ENCODE peak calls at places on chromosomes 6 and 20, in six cellular contexts. F is stomach, N is right atrium auricular region, M is HepG2, A is testis, E is sigmoid colon. W is an unnamed sample. For H3K4me1, the result is how much of the 10 kb centered on the place peaks cover.

GRCh38 chr6:137709424-137710281 is 157.4 kb upstream of the TNFAIP3 start:
- DNase-seq in F (no peak), N (no peak), M (no peak), A (no peak), E (no peak), W (no peak)

GRCh38 chr6:31971279-31971992 is 502 bp downstream of the DXO start:
- DNase-seq in F (no peak), N (no peak), M (no peak), A (no peak), E (peak), W (no peak)

GRCh38 chr20:5705827-5706226 is 44.4 kb upstream of the SHLD1 start:
- DNase-seq in F (no peak), N (no peak), M (no peak), A (no peak), E (no peak), W (no peak)

GRCh38 chr6:137271245-137272183 is 52.3 kb upstream of the IFNGR1 start:
- DNase-seq in F (no peak), N (no peak), M (peak), A (no peak), E (no peak), W (peak)

GRCh38 chr6:135586844-135587243 is 89.3 kb upstream of the AHI1 start:
- DNase-seq in F (no peak), N (no peak), M (no peak), A (no peak), E (no peak), W (no peak)

GRCh38 chr20:61297981-61298380 is 45.9 kb downstream of the CDH4 start:
- DNase-seq in F (no peak), N (no peak), M (no peak), A (no peak), E (no peak), W (no peak)

GRCh38 chr6:75791881-75792280 is 42.8 kb downstream of the MYO6 start:
- DNase-seq in F (no peak), N (no peak), M (no peak), A (no peak), E (no peak), W (no peak)

GRCh38 chr6:28137458-28138020 is 4.1 kb upstream of the ZKSCAN8 start:
- DNase-seq in F (no peak), N (no peak), M (no peak), A (no peak), E (no peak), W (peak)

DNA sequence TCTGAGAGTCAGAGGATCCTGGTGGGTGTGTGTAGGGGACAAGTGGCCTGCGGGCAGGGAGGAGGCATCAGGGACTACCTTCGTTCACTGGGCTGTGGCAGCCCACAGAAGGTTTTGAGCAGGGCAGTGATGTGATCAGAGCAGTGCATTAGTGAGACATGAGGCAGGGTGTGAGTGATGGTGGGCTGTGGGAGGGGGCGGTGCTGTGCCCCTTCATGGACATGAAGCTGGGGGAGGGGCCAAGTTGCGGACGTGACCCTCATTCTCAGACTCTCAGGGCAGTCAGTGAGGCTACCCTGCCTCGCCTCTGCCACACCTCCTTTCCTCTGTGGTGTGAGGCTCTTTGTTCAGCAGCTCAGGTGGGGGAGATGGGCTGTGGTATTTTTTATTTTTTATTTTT is 142.2 kb upstream of the RNF24 start:
- DNase-seq in F (no peak), N (no peak), M (no peak), A (no peak), E (no peak), W (no peak)
- H3K4me1 ChIP-seq in F (half or more), N (under half), M (under half), A (under half), E (under half), W (under half)

DNA sequence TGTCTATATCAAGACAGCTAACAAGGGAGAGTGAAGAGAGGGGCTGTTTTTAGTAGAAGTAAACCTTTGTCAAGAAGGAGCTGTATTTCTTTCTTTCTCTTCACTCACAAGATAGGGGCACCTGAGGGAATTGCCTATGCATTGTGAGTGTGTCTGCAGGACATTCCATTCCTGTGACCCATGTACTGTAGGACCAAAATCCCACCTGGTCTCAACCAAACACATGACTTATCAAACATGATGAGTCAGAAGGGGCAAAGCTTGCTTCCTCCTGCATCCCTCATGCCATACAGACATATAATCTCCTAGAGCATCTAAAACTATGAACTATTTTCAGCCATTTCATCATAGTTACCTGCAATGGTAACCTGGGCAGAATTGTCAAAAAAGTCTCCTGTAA is 21.8 kb downstream of the PKHD1 start:
- DNase-seq in F (no peak), N (no peak), M (peak), A (no peak), E (no peak), W (no peak)
- H3K4me1 ChIP-seq in F (under half), N (under half), M (under half), A (under half), E (under half), W (under half)

GRCh38 chr20:53926428-53927028 is 143.9 kb downstream of the BCAS1 start:
- DNase-seq in F (peak), N (peak), M (peak), A (no peak), E (no peak), W (peak)
- H3K4me1 ChIP-seq in F (under half), N (under half), M (half or more), A (under half), E (under half), W (under half)

GRCh38 chr20:50427740-50428462 is 82.3 kb upstream of the PTPN1 start:
- DNase-seq in F (peak), N (peak), M (no peak), A (peak), E (peak), W (no peak)
- H3K4me1 ChIP-seq in F (under half), N (under half), M (half or more), A (under half), E (under half), W (under half)

GRCh38 chr6:25922301-25922700 is 8.2 kb downstream of the SLC17A2 start:
- DNase-seq in F (no peak), N (peak), M (no peak), A (no peak), E (no peak), W (no peak)
- H3K4me1 ChIP-seq in F (under half), N (under half), M (under half), A (under half), E (under half), W (under half)

GRCh38 chr20:64030371-64031134 is 5.4 kb upstream of the C20orf204 start:
- DNase-seq in F (no peak), N (no peak), M (no peak), A (no peak), E (no peak), W (peak)

GRCh38 chr20:64027981-64028685 is 7.8 kb upstream of the C20orf204 start:
- DNase-seq in F (no peak), N (no peak), M (no peak), A (no peak), E (peak), W (no peak)

GRCh38 chr20:64032706-64033624 is 3.0 kb upstream of the C20orf204 start:
- DNase-seq in F (no peak), N (no peak), M (no peak), A (no peak), E (no peak), W (no peak)

GRCh38 chr20:64031822-64032314 is 4.1 kb upstream of the C20orf204 start:
- DNase-seq in F (no peak), N (no peak), M (no peak), A (no peak), E (no peak), W (no peak)

GRCh38 chr20:64029293-64030117 is 6.5 kb upstream of the C20orf204 start:
- DNase-seq in F (no peak), N (no peak), M (no peak), A (no peak), E (no peak), W (no peak)
- H3K4me1 ChIP-seq in F (under half), N (under half), M (under half), A (under half), E (under half), W (under half)

W was measured in small intestine.